ENCODE peak calls at places on chromosomes 1 and 21, in five cellular contexts. U, S, V, A and M are unnamed samples.

GRCh38 chr21:28548291-28548690 is 444.4 kb downstream of the LTN1 start:
- DNase-seq in U (peak), S (no peak), V (no peak), A (no peak), M (no peak)

GRCh38 chr1:26281971-26282693 is 2.2 kb downstream of the SH3BGRL3 start:
- DNase-seq in U (peak), V (no peak), S (no peak), A (peak), M (no peak)

GRCh38 chr1:227937531-227938145 is 10.1 kb downstream of the WNT9A start:
- DNase-seq in A (no peak), S (peak), U (no peak), V (no peak), M (no peak)

GRCh38 chr1:36367067-36367466 is 18.7 kb downstream of the STK40 start:
- DNase-seq in S (no peak), U (no peak), A (no peak), V (no peak), M (no peak)

GRCh38 chr1:58308206-58308605 is 238.3 kb downstream of the OMA1 start:
- DNase-seq in S (no peak), A (no peak), U (no peak), V (no peak), M (no peak)

GRCh38 chr1:52582116-52582696 is 20.0 kb upstream of the GPX7 start:
- DNase-seq in U (no peak), S (no peak), V (no peak), A (no peak), M (no peak)

GRCh38 chr1:50441183-50441582 is 17.9 kb upstream of the DMRTA2 start:
- DNase-seq in U (peak), V (no peak), S (no peak), A (no peak), M (no peak)

GRCh38 chr1:229024528-229025119 is 246.3 kb upstream of the RAB4A start:
- DNase-seq in S (peak), V (no peak), U (peak), A (peak), M (no peak)

GRCh38 chr21:46124926-46125845 is 27.3 kb downstream of the COL6A2 start:
- DNase-seq in A (no peak), U (peak), S (peak), V (no peak), M (no peak)

GRCh38 chr1:63817152-63817667 is 43.4 kb downstream of the ROR1 start:
- DNase-seq in S (no peak), U (no peak), V (no peak), A (no peak), M (no peak)

GRCh38 chr1:17725811-17726582 is 29.1 kb upstream of the ACTL8 start:
- DNase-seq in A (no peak), S (no peak), V (no peak), U (no peak), M (no peak)

DNA sequence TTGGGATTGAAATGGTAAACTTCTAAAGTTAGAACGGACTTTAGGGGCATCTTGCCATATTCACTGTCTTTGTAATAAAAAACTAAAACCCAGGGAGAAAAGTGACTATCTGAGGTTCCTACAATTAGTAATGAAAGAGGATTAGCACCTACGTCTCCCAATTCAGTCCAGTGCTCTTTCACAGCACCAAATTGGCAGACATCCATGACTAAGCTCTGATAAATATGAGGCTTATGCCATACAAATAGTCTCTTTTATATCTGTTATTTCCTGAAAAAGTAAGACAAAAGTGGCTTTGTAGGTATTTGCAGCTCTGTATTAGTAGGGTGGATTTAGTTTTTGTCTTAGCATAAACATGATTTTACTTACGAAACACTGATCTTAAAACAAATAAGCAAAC is 315.0 kb upstream of the NRIP1 start:
- DNase-seq in A (no peak), S (no peak), V (no peak), U (no peak), M (no peak)
- TF ChIP-seq CTCF in A (no peak), S (no peak), V (no peak), U (no peak), M (no peak)

GRCh38 chr1:202148391-202148790 is 3.9 kb upstream of the ARL8A start:
- DNase-seq in S (no peak), V (no peak), U (no peak), A (no peak), M (no peak)
- TF ChIP-seq CTCF in S (no peak), V (no peak), U (no peak), A (no peak), M (no peak)

DNA sequence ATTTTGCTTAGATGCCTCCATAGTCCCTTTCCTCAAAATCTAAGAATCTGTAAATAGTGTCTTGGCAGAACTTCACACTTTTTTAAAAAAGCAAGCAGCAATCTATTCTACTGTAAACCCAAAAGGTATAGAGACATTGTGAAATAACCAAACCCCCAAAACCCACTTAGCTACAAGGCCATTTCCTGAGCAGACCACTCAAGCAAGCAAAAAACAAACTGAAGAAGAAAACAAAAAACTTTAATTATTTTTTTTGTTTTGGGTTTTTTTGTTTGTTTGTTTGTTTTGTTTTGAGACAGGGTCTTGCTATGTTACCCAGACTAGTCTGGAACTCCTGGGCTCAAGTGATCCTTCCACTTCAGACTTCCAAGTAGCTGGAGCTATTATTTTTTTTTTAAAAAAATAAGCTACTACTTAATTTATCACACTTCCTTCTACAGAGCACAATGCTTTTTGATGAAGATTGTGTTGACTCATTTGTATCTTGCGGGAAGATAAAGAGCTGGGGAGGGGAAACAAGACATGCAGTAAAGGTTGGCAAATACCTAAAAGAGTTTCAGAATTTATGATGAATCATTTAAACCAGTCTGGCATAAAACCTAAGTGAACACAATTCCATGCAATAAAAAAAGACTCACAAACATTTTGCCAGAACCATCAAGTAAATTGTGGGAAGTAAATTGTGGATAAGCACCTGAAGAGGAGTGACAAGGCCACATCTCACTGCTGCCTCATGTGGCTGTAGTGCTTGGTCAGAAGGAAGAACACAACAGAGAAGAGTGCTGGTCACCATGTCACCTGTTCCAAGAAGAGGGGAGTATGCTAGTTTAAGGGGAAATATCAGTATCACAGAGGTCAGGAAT is 2.7 kb upstream of the PTPN22 start:
- DNase-seq in S (no peak), A (no peak), V (no peak), U (peak), M (no peak)
- TF ChIP-seq CTCF in S (no peak), A (no peak), V (peak), U (peak), M (no peak)

DNA sequence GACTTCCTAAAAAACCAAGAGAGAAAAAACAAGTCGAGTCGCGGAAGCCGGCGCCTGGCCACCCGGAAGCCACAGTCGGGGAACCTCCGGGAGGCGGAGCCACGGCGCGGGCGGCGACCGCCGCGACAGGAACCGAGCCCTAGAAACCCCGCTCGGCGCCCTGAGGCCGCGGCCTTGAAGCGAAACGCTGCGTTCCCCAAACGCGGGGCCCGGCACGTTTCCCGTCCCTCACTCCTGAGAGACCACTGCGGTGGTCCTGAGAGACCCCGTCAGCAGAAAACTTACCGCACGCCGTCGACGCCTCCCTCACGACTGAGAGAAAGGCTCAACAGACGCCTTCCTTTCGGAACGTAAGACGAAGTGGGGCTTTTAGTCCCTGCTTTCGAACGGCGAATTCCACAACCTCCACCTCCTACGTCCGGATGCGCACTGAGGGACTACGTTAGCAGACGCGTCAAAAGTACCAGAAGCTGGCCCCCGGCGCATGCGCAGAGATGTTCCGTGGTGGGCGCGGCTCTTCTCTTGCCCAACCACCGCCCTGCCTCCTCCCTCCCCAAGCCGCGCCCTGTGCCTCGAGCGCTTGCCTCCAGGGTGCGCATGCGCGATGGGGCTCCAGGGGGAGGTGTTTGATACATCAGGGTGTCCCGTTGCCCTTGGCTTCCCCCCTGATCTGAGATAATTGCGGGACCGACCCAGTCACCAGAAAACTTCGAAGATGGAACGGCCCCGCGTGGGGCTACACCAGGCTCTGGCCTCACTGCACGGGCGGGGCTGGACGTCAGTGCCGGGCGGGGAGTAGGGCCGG is at the start of gene RSRP1:
- DNase-seq in S (peak), A (peak), V (peak), U (peak), M (peak)
- TF ChIP-seq CTCF in S (no peak), A (peak), V (no peak), U (no peak), M (no peak)

GRCh38 chr1:21653744-21654100 is 15.4 kb downstream of the RAP1GAP start:
- DNase-seq in S (peak), V (no peak), U (no peak), A (no peak), M (no peak)

GRCh38 chr1:21657456-21658190 is 11.5 kb downstream of the RAP1GAP start:
- DNase-seq in V (no peak), A (no peak), U (no peak), S (no peak), M (no peak)

GRCh38 chr1:21654209-21654608 is 14.9 kb downstream of the RAP1GAP start:
- DNase-seq in U (no peak), S (no peak), A (no peak), V (no peak), M (no peak)

GRCh38 chr1:21655259-21655658 is 13.9 kb downstream of the RAP1GAP start:
- DNase-seq in V (no peak), S (no peak), U (no peak), A (no peak), M (no peak)

GRCh38 chr1:21655748-21656147 is 13.4 kb downstream of the RAP1GAP start:
- DNase-seq in A (no peak), S (no peak), V (no peak), U (no peak), M (no peak)
- TF ChIP-seq CTCF in A (no peak), S (no peak), V (no peak), U (peak), M (no peak)

GRCh38 chr21:45011911-45012660 is 62.3 kb upstream of the ADARB1 start:
- DNase-seq in V (no peak), U (peak), S (no peak), A (peak), M (peak)
- TF ChIP-seq CTCF in V (no peak), U (no peak), S (no peak), A (no peak), M (peak)

DNA sequence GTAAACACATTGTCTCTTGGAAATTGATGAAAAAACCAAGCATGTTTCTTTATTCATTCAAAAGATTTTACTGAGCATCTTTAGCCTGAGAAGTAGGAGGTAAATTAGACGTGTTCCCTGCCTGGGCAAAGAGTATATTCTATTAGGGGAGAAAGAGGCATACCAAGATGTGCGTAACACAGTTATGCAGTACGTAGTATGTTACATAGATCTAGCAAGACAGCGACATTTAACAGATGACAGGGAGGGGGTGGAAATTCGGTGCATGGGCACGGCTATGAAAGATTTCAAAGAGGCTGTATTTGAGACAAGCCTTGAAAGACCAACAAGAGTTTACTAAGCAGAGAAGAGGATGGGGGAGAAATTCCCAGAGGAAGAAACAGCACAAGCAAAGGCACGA is 85.0 kb downstream of the TM2D1 start:
- DNase-seq in U (no peak), V (no peak), A (no peak), S (no peak), M (no peak)
- TF ChIP-seq CTCF in U (no peak), V (no peak), A (no peak), S (no peak), M (no peak)

DNA sequence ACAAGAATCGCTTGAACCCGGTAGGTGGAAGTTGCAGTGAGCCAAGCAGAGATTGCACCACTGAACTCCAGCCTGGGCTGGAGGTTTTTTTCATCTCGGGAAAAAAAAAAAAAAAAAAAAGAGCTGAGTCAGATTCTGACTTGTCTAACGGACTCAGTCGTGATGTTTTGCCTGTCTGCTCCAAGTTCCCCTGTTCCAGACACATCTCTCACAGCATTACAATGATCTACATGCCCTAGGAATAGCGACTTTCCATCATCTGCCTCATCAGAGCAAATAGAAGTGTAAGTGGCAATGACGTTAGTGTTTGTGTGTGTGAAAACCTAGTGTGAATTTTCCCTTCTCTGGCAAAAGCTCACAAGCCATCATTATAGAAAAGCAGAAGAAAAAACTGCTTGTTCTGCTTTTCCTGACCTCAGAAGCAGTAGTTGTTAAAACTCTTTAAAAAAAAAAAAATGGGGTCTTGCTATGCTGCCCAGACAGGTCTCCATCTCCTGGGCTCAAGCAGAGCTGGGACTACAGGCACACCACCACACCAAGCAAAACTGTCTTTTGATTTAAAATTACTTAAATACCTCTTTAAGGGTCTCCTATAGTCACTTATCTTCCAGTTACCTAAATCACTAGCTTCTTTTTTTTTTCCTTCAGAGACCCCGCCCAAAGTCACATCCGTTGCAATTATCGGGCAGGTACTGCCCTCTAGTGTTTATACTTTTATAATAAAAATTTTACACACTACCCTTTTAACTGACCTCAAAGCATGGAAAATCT is 37.3 kb downstream of the PLEKHO1 start:
- DNase-seq in S (no peak), A (no peak), V (no peak), U (peak), M (no peak)
- TF ChIP-seq CTCF in S (peak), A (peak), V (no peak), U (peak), M (peak)